ENCODE peak calls at places on chromosomes 7 and 10, in nine cellular contexts. U is GM12878, O is heart left ventricle, L is gastrocnemius medialis, R is uterus, S is ovary, M is GM12891, F is lower leg skin, Q is body of pancreas. J is an unnamed sample.

GRCh38 chr7:81361769-81362168 is 408.1 kb downstream of the HGF start:
- DNase-seq in U (no peak), O (no peak), L (no peak), R (no peak), S (no peak), M (no peak), F (no peak), Q (no peak), J (no peak)

GRCh38 chr10:43898592-43898991 is 249.9 kb upstream of the ZNF32 start:
- DNase-seq in U (no peak), O (no peak), L (no peak), R (no peak), S (no peak), M (no peak), F (peak; percentile 53), Q (no peak), J (no peak)

GRCh38 chr7:149027560-149028345 is 552 bp downstream of the PDIA4 start:
- DNase-seq in U (no peak), O (peak; percentile 31), L (no peak), R (no peak), S (no peak), M (no peak), F (no peak), Q (no peak), J (peak; percentile 33)

GRCh38 chr7:34091330-34091917 is 186.1 kb downstream of the BMPER start:
- DNase-seq in U (no peak), O (no peak), L (no peak), R (no peak), S (no peak), M (no peak), F (no peak), Q (peak; percentile 18), J (peak; percentile 69)

GRCh38 chr7:129635300-129636029 is 23.9 kb downstream of the NRF1 start:
- DNase-seq in U (peak; percentile 47), O (peak; percentile 62), L (peak; percentile 7), R (peak; percentile 41), S (peak; percentile 26), M (peak; percentile 18), F (no peak), Q (peak; percentile 66), J (peak; percentile 88)

GRCh38 chr10:103765168-103765567 is 90.2 kb downstream of the SH3PXD2A start:
- DNase-seq in U (no peak), O (no peak), L (no peak), R (no peak), S (no peak), M (no peak), F (no peak), Q (no peak), J (no peak)

GRCh38 chr10:87706731-87707130 is 47.1 kb downstream of the PAPSS2 start:
- DNase-seq in U (no peak), O (no peak), L (no peak), R (no peak), S (no peak), M (no peak), F (no peak), Q (no peak), J (no peak)

GRCh38 chr7:158672975-158673374 is 31.6 kb downstream of the NCAPG2 start:
- DNase-seq in U (no peak), O (no peak), L (no peak), R (no peak), S (no peak), M (no peak), F (no peak), Q (no peak), J (peak; percentile 40)

GRCh38 chr7:46029111-46029704 is 108.1 kb upstream of the IGFBP3 start:
- DNase-seq in U (no peak), O (no peak), L (no peak), R (no peak), S (no peak), M (no peak), F (no peak), Q (no peak), J (no peak)

GRCh38 chr10:132486539-132487121 is 51.0 kb upstream of the INPP5A start:
- DNase-seq in U (no peak), O (peak; percentile 13), L (no peak), R (peak; percentile 16), S (no peak), M (no peak), F (no peak), Q (peak; percentile 9), J (no peak)

GRCh38 chr7:94374721-94375120 is 20.0 kb upstream of the COL1A2 start:
- DNase-seq in U (no peak), O (no peak), L (no peak), R (no peak), S (no peak), M (no peak), F (no peak), Q (no peak), J (no peak)

GRCh38 chr10:7523656-7524055 is 112.8 kb upstream of the SFMBT2 start:
- DNase-seq in U (no peak), O (no peak), L (no peak), R (no peak), S (no peak), M (no peak), F (peak; percentile 34), Q (no peak), J (peak; percentile 14)

GRCh38 chr7:71457881-71458590 is 326.1 kb downstream of the GALNT17 start:
- DNase-seq in U (no peak), O (no peak), L (no peak), R (no peak), S (no peak), M (no peak), F (no peak), Q (no peak), J (no peak)

GRCh38 chr7:137006293-137006692 is 137.8 kb downstream of the CHRM2 start:
- DNase-seq in U (no peak), O (no peak), L (no peak), R (no peak), S (peak; percentile 31), M (no peak), F (no peak), Q (no peak), J (no peak)

GRCh38 chr7:40680657-40681056 is 545.9 kb downstream of the SUGCT start:
- DNase-seq in U (no peak), O (no peak), L (no peak), R (no peak), S (no peak), M (no peak), F (no peak), Q (no peak), J (peak; percentile 37)

GRCh38 chr7:76294344-76295024 is 8.0 kb upstream of the HSPB1 start:
- DNase-seq in U (no peak), O (peak; percentile 98), L (peak; percentile 97), R (peak; percentile 99), S (peak; percentile 98), M (no peak), F (peak; percentile 99), Q (peak; percentile 99), J (peak; percentile 56)

GRCh38 chr10:117818696-117819095 is 228.0 kb downstream of the RAB11FIP2 start:
- DNase-seq in U (no peak), O (no peak), L (no peak), R (no peak), S (no peak), M (no peak), F (peak; percentile 9), Q (no peak), J (no peak)

GRCh38 chr7:74505426-74506328 is 52.0 kb downstream of the GTF2IRD1 start:
- DNase-seq in U (no peak), O (no peak), L (no peak), R (no peak), S (no peak), M (no peak), F (no peak), Q (no peak), J (no peak)

GRCh38 chr10:114525368-114525949 is 121.2 kb upstream of the AFAP1L2 start:
- DNase-seq in U (no peak), O (no peak), L (no peak), R (no peak), S (peak; percentile 15), M (no peak), F (no peak), Q (no peak), J (no peak)

GRCh38 chr10:44982496-44982895 is 3.9 kb upstream of the DEPP1 start:
- DNase-seq in U (no peak), O (peak; percentile 26), L (no peak), R (peak; percentile 15), S (peak; percentile 10), M (no peak), F (peak; percentile 77), Q (no peak), J (no peak)

GRCh38 chr7:927031-927671 is 27.3 kb downstream of the ADAP1 start:
- DNase-seq in U (no peak), O (peak; percentile 15), L (no peak), R (peak; percentile 15), S (no peak), M (no peak), F (peak; percentile 74), Q (peak; percentile 7), J (peak; percentile 68)
- TF ChIP-seq POLR2A in U (no peak), O (no peak), L (no peak), R (no peak), S (no peak), M (no peak), F (no peak), Q (no peak), J (no peak)

GRCh38 chr7:95602421-95602820 is 6.1 kb upstream of the PDK4 start:
- DNase-seq in U (no peak), O (no peak), L (no peak), R (no peak), S (no peak), M (no peak), F (no peak), Q (no peak), J (no peak)
- TF ChIP-seq POLR2A in U (no peak), O (no peak), L (no peak), R (no peak), S (no peak), M (no peak), F (no peak), Q (no peak), J (no peak)

DNA sequence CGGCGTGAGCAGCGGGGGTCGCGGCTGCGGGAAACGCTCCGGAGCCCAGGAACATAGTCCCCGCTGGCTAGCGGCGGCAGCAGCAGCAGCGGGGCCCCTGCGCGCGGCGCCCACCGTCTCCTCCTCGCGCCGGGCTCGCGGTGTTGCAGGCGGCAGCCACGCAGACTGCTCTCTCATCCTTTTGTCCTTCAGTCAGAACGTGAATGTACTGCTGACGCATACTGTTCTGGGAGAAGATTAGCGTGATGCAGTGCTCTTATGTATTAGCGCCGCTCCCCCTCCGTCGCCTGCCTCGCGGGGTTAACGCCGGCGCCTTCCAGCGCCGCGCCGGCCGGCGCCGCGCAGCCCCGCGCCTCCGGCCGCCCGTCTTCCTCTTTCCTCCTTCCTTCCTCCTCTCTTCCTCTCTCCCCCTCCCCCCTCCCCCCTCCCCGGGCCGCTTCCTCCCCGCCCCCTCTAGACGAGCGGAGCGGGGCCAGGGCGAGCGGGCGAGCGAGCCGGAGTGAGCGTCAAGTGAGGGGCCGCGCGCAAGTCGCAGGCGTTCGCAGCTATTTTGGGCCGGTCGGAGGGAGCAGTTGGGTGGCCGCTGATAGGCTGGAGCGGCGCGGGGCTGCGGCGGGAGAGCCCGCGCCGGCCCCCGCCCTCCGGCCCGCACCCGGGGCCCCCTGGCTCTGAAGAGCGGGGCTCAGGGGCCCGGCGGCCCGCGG is 816 bp upstream of the LRRC4 start:
- DNase-seq in U (no peak), O (peak; percentile 61), L (peak; percentile 25), R (peak; percentile 38), S (peak; percentile 37), M (peak; percentile 67), F (no peak), Q (no peak), J (no peak)
- TF ChIP-seq POLR2A in U (no peak), O (no peak), L (peak; percentile 23), R (peak; percentile 9), S (no peak), M (no peak), F (no peak), Q (peak; percentile 9), J (no peak)

GRCh38 chr10:97016728-97017473 is 168.9 kb downstream of the SLIT1 start:
- DNase-seq in U (peak; percentile 65), O (no peak), L (no peak), R (no peak), S (no peak), M (peak; percentile 61), F (no peak), Q (no peak), J (peak; percentile 30)
- TF ChIP-seq POLR2A in U (no peak), O (no peak), L (no peak), R (no peak), S (no peak), M (no peak), F (no peak), Q (no peak), J (no peak)